ENCODE peak calls at places on chromosome 11, in four cellular contexts. B, H, C and X are unnamed samples.
A peak's percentile ranks its signal among the peaks of the same experiment; 100 is the strongest.

GRCh38 chr11:29321293-29322132 is 695.3 kb downstream of the KCNA4 start:
- DNase-seq in B (peak; percentile 75), H (peak; percentile 39), C (no peak), X (no peak)

GRCh38 chr11:12137938-12138731 is 27.7 kb downstream of the MICAL2 start:
- DNase-seq in B (no peak), H (no peak), C (no peak), X (no peak)

GRCh38 chr11:134821422-134821821 is 409.4 kb upstream of the B3GAT1 start:
- DNase-seq in B (no peak), H (no peak), C (no peak), X (no peak)

GRCh38 chr11:34437224-34437879 is 1.4 kb upstream of the CAT start:
- DNase-seq in B (no peak), H (no peak), C (no peak), X (no peak)

GRCh38 chr11:112882494-112883381 is 78.5 kb upstream of the NCAM1 start:
- DNase-seq in B (no peak), H (no peak), C (no peak), X (no peak)

GRCh38 chr11:46348986-46349401 is 1.7 kb downstream of the DGKZ start:
- DNase-seq in B (no peak), H (no peak), C (no peak), X (no peak)

GRCh38 chr11:121899534-121899933 is 216.5 kb downstream of the BLID start:
- DNase-seq in B (no peak), H (no peak), C (no peak), X (no peak)

GRCh38 chr11:134639586-134640330 is 227.7 kb upstream of the B3GAT1 start:
- DNase-seq in B (no peak), H (peak; percentile 71), C (no peak), X (no peak)

GRCh38 chr11:59943996-59944395 is 5.8 kb downstream of the OOSP1 start:
- DNase-seq in B (no peak), H (no peak), C (peak; percentile 16), X (no peak)

GRCh38 chr11:131038597-131038996 is 122.3 kb upstream of the SNX19 start:
- DNase-seq in B (no peak), H (no peak), C (peak; percentile 29), X (no peak)

GRCh38 chr11:131481317-131481716 is 110.9 kb downstream of the NTM start:
- DNase-seq in B (no peak), H (no peak), C (no peak), X (no peak)

GRCh38 chr11:91749231-91749630 is 475.4 kb upstream of the FAT3 start:
- DNase-seq in B (no peak), H (no peak), C (no peak), X (no peak)

GRCh38 chr11:78244080-78244479 is 55.4 kb downstream of the USP35 start:
- DNase-seq in B (no peak), H (no peak), C (no peak), X (no peak)

GRCh38 chr11:119616586-119617342 is 112.2 kb downstream of the NECTIN1 start:
- DNase-seq in B (no peak), H (no peak), C (no peak), X (no peak)

GRCh38 chr11:76077575-76078150 is 128.6 kb downstream of the WNT11 start:
- DNase-seq in B (no peak), H (no peak), C (no peak), X (no peak)

GRCh38 chr11:128482512-128483191 is 104.7 kb downstream of the ETS1 start:
- DNase-seq in B (no peak), H (no peak), C (no peak), X (no peak)

GRCh38 chr11:57776101-57776511 is 14.5 kb downstream of the CTNND1 start:
- DNase-seq in B (no peak), H (no peak), C (no peak), X (no peak)

GRCh38 chr11:134047586-134047999 is 21.3 kb upstream of the JAM3 start:
- DNase-seq in B (no peak), H (no peak), C (peak; percentile 27), X (no peak)

GRCh38 chr11:115996125-115996807 is 492.1 kb upstream of the CADM1 start:
- DNase-seq in B (no peak), H (no peak), C (no peak), X (no peak)

GRCh38 chr11:7514099-7514725 is 413 bp downstream of the PPFIBP2 start:
- DNase-seq in B (no peak), H (no peak), C (no peak), X (no peak)

GRCh38 chr11:12114487-12115033 is 4.2 kb downstream of the MICAL2 start:
- DNase-seq in B (no peak), H (no peak), C (peak; percentile 50), X (no peak)

GRCh38 chr11:45180158-45180887 is 33.9 kb downstream of the PRDM11 start:
- DNase-seq in B (no peak), H (peak; percentile 16), C (peak; percentile 75), X (no peak)

GRCh38 chr11:7639643-7640025 is 33.7 kb downstream of the CYB5R2 start:
- DNase-seq in B (no peak), H (no peak), C (no peak), X (no peak)

GRCh38 chr11:74371269-74372039 is 26.8 kb downstream of the PGM2L1 start:
- DNase-seq in B (no peak), H (no peak), C (no peak), X (no peak)

GRCh38 chr11:121452609-121453150 is at the start of gene SORL1-AS1:
- DNase-seq in B (no peak), H (no peak), C (no peak), X (no peak)

GRCh38 chr11:85889676-85890579 is 34.7 kb downstream of the CCDC83 start:
- DNase-seq in B (peak; percentile 13), H (peak; percentile 72), C (no peak), X (no peak)

GRCh38 chr11:92249156-92249753 is 24.6 kb downstream of the FAT3 start:
- DNase-seq in B (no peak), H (no peak), C (no peak), X (no peak)

GRCh38 chr11:72676874-72677341 is 2.7 kb upstream of the PDE2A start:
- DNase-seq in B (peak; percentile 15), H (no peak), C (peak; percentile 96), X (no peak)
- TF ChIP-seq POLR2AphosphoS5 in B (no peak), H (no peak), C (no peak), X (no peak)

DNA sequence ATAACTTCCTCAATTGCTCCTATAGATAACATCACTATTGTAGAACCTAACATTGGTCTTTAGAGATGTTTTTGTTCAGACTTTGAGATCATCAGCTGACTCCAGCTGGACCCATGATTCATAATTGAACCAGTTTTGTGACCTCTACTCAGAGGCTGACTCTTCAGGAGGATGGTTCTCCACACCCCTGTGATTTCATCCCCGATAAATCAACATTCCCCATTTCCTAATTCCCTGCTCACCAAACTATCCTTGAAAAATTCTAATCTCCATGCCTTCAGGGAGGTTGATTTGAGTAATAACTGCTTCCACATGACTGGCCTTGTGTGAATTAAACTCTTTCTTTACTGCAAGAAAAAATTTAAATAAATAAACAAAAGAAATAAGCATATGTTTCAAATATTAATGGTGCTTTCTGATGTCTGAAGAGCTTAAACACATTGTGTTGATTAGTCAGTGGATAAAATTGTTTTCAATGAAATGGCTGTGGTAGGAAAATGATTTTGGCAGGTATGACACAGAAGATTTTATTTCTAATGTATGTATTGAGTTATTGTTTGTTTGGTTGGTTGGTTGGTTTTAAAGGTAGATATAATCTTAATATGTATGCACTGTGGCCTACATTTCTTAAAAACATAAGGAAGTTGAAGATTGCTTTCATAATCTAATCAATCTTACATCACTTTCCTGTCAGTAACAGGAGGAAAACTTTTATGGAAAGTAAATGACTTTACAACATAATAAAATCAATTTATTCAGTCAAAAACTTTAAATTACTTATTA is 427.9 kb upstream of the CCDC179 start:
- DNase-seq in B (no peak), H (no peak), C (no peak), X (no peak)
- TF ChIP-seq TCF7L2 in B (no peak), H (no peak), C (no peak), X (no peak)

GRCh38 chr11:2944953-2945756 is 15.9 kb upstream of the PHLDA2 start:
- DNase-seq in B (no peak), H (no peak), C (no peak), X (no peak)
- TF ChIP-seq POLR2AphosphoS5 in B (no peak), H (no peak), C (peak; percentile 14), X (peak; percentile 23)

GRCh38 chr11:63745304-63746170 is 23.0 kb downstream of the ZFTA start:
- DNase-seq in B (no peak), H (no peak), C (no peak), X (no peak)
- TF ChIP-seq TCF7L2 in B (no peak), H (no peak), C (no peak), X (no peak)

GRCh38 chr11:8811571-8811970 is 99.4 kb upstream of the AKIP1 start:
- DNase-seq in B (no peak), H (no peak), C (no peak), X (no peak)

GRCh38 chr11:8812438-8812837 is 98.6 kb upstream of the AKIP1 start:
- DNase-seq in B (peak; percentile 35), H (no peak), C (no peak), X (no peak)

GRCh38 chr11:8814209-8814922 is 96.6 kb upstream of the AKIP1 start:
- DNase-seq in B (no peak), H (no peak), C (no peak), X (no peak)

GRCh38 chr11:8814923-8815240 is 96.1 kb upstream of the AKIP1 start:
- DNase-seq in B (no peak), H (no peak), C (no peak), X (no peak)

DNA sequence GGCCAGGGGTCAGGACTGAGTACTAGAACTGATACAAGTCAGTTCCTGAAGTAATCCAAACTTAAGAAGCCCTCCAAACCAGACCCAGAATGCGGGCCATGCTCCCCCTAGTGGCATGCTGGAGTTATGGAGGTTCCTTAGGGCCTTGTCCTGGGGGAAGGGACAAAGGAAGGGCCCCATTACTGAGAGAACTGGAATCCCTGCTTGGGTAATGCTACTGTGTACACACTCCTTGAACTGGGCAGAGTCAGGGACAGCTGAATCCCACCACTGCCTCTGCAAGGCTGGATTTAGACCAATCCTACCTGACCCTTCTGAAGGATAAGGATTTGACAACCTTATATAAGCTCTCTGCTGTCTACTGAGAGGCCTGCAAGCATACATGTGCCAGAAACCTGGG is 97.3 kb upstream of the AKIP1 start:
- DNase-seq in B (peak; percentile 83), H (peak; percentile 73), C (peak; percentile 80), X (peak; percentile 79)
- TF ChIP-seq POLR2AphosphoS5 in B (no peak), H (no peak), C (no peak), X (no peak)

GRCh38 chr11:24496728-24497396 is at the start of gene LUZP2:
- DNase-seq in B (no peak), H (no peak), C (no peak), X (no peak)
- TF ChIP-seq TCF7L2 in B (no peak), H (no peak), C (no peak), X (no peak)

GRCh38 chr11:67613960-67614715 is 7.4 kb downstream of the NDUFV1 start:
- DNase-seq in B (no peak), H (peak; percentile 15), C (peak; percentile 75), X (no peak)
- TF ChIP-seq POLR2AphosphoS5 in B (peak; percentile 25), H (no peak), C (no peak), X (peak; percentile 39)

DNA sequence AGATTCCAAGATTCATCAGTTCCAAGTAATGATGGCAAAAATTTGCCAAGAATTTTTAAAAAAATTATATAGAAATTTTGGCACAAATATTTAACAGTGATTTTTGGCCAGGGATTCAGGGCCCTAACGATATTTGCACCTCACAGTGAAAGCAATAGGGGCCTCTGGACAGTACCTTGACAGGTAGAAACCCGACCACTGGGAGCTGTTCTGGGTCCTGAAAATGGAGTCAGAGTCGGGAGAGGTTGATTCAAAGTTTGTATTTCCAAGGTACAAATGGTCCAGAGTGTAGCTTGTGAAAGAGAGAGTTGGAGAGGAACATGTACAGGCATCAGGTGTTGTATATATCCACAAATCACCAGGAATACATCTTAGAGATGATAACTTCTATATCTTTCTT is 41.6 kb downstream of the MRGPRX2 start:
- DNase-seq in B (peak; percentile 12), H (no peak), C (no peak), X (no peak)
- TF ChIP-seq TCF7L2 in B (no peak), H (no peak), C (no peak), X (no peak)